ENCODE peak calls at places on chromosomes 2 and 18, in nine cellular contexts. One of them, this sample, is unnamed.

GRCh38 chr18:5546660-5547059 is 2.9 kb upstream of the EPB41L3 start:
- DNase-seq in posterior cingulate gyrus: peak
- DNase-seq in NCI-H1105 treated with DMSO at 0.1 percent for 48 hours: peak
- DNase-seq in HEK293T: peak
- DNase-seq in iPS-NIHi11: peak
- DNase-seq in T-helper 2 cell: no peak
- DNase-seq in MM.1S: no peak
- DNase-seq in COR-L47: peak
- DNase-seq in activated CD4-positive, CD25-positive, alpha-beta regulatory T cell treated with anti-CD3 and anti-CD28 coated beads, Interleukin-2, amount 50 U/mL, for 72 hours: no peak
- DNase-seq in this sample: peak

GRCh38 chr2:21096458-21096857 is 27.3 kb upstream of the TDRD15 start:
- DNase-seq in posterior cingulate gyrus: no peak
- DNase-seq in NCI-H1105 treated with DMSO at 0.1 percent for 48 hours: no peak
- DNase-seq in HEK293T: no peak
- DNase-seq in iPS-NIHi11: no peak
- DNase-seq in T-helper 2 cell: no peak
- DNase-seq in MM.1S: no peak
- DNase-seq in COR-L47: no peak
- DNase-seq in activated CD4-positive, CD25-positive, alpha-beta regulatory T cell treated with anti-CD3 and anti-CD28 coated beads, Interleukin-2, amount 50 U/mL, for 72 hours: no peak
- DNase-seq in this sample: no peak

GRCh38 chr2:190137561-190137960 is 75.0 kb upstream of the MSTN start:
- DNase-seq in posterior cingulate gyrus: no peak
- DNase-seq in NCI-H1105 treated with DMSO at 0.1 percent for 48 hours: no peak
- DNase-seq in HEK293T: no peak
- DNase-seq in iPS-NIHi11: no peak
- DNase-seq in T-helper 2 cell: no peak
- DNase-seq in MM.1S: no peak
- DNase-seq in COR-L47: no peak
- DNase-seq in activated CD4-positive, CD25-positive, alpha-beta regulatory T cell treated with anti-CD3 and anti-CD28 coated beads, Interleukin-2, amount 50 U/mL, for 72 hours: no peak
- DNase-seq in this sample: no peak

GRCh38 chr2:66173635-66174034 is 261.3 kb upstream of the MEIS1 start:
- DNase-seq in posterior cingulate gyrus: no peak
- DNase-seq in NCI-H1105 treated with DMSO at 0.1 percent for 48 hours: no peak
- DNase-seq in HEK293T: no peak
- DNase-seq in iPS-NIHi11: no peak
- DNase-seq in T-helper 2 cell: no peak
- DNase-seq in MM.1S: no peak
- DNase-seq in COR-L47: no peak
- DNase-seq in activated CD4-positive, CD25-positive, alpha-beta regulatory T cell treated with anti-CD3 and anti-CD28 coated beads, Interleukin-2, amount 50 U/mL, for 72 hours: no peak
- DNase-seq in this sample: no peak

GRCh38 chr2:1627628-1628371 is 116.5 kb downstream of the PXDN start:
- DNase-seq in posterior cingulate gyrus: peak
- DNase-seq in NCI-H1105 treated with DMSO at 0.1 percent for 48 hours: no peak
- DNase-seq in HEK293T: no peak
- DNase-seq in iPS-NIHi11: no peak
- DNase-seq in T-helper 2 cell: no peak
- DNase-seq in MM.1S: no peak
- DNase-seq in COR-L47: no peak
- DNase-seq in activated CD4-positive, CD25-positive, alpha-beta regulatory T cell treated with anti-CD3 and anti-CD28 coated beads, Interleukin-2, amount 50 U/mL, for 72 hours: no peak
- DNase-seq in this sample: no peak

GRCh38 chr18:44916429-44917183 is 235.9 kb downstream of the SETBP1 start:
- DNase-seq in posterior cingulate gyrus: no peak
- DNase-seq in NCI-H1105 treated with DMSO at 0.1 percent for 48 hours: no peak
- DNase-seq in HEK293T: no peak
- DNase-seq in iPS-NIHi11: no peak
- DNase-seq in T-helper 2 cell: no peak
- DNase-seq in MM.1S: no peak
- DNase-seq in COR-L47: no peak
- DNase-seq in activated CD4-positive, CD25-positive, alpha-beta regulatory T cell treated with anti-CD3 and anti-CD28 coated beads, Interleukin-2, amount 50 U/mL, for 72 hours: no peak
- DNase-seq in this sample: no peak

GRCh38 chr2:37851828-37852584 is 73.1 kb upstream of the RMDN2 start:
- DNase-seq in posterior cingulate gyrus: no peak
- DNase-seq in NCI-H1105 treated with DMSO at 0.1 percent for 48 hours: no peak
- DNase-seq in HEK293T: no peak
- DNase-seq in iPS-NIHi11: no peak
- DNase-seq in T-helper 2 cell: no peak
- DNase-seq in MM.1S: peak
- DNase-seq in COR-L47: no peak
- DNase-seq in activated CD4-positive, CD25-positive, alpha-beta regulatory T cell treated with anti-CD3 and anti-CD28 coated beads, Interleukin-2, amount 50 U/mL, for 72 hours: no peak
- DNase-seq in this sample: no peak

GRCh38 chr2:99621106-99621505 is 131.3 kb upstream of the REV1 start:
- DNase-seq in posterior cingulate gyrus: no peak
- DNase-seq in NCI-H1105 treated with DMSO at 0.1 percent for 48 hours: no peak
- DNase-seq in HEK293T: no peak
- DNase-seq in iPS-NIHi11: no peak
- DNase-seq in T-helper 2 cell: no peak
- DNase-seq in MM.1S: no peak
- DNase-seq in COR-L47: no peak
- DNase-seq in activated CD4-positive, CD25-positive, alpha-beta regulatory T cell treated with anti-CD3 and anti-CD28 coated beads, Interleukin-2, amount 50 U/mL, for 72 hours: no peak
- DNase-seq in this sample: no peak

GRCh38 chr2:169038338-169038757 is 7.2 kb upstream of the ABCB11 start:
- DNase-seq in posterior cingulate gyrus: no peak
- DNase-seq in NCI-H1105 treated with DMSO at 0.1 percent for 48 hours: no peak
- DNase-seq in HEK293T: no peak
- DNase-seq in iPS-NIHi11: no peak
- DNase-seq in T-helper 2 cell: no peak
- DNase-seq in MM.1S: no peak
- DNase-seq in COR-L47: no peak
- DNase-seq in activated CD4-positive, CD25-positive, alpha-beta regulatory T cell treated with anti-CD3 and anti-CD28 coated beads, Interleukin-2, amount 50 U/mL, for 72 hours: no peak
- DNase-seq in this sample: no peak

GRCh38 chr2:174745142-174745541 is 19.1 kb downstream of the CHRNA1 start:
- DNase-seq in posterior cingulate gyrus: no peak
- DNase-seq in NCI-H1105 treated with DMSO at 0.1 percent for 48 hours: no peak
- DNase-seq in HEK293T: no peak
- DNase-seq in iPS-NIHi11: no peak
- DNase-seq in T-helper 2 cell: no peak
- DNase-seq in MM.1S: no peak
- DNase-seq in COR-L47: no peak
- DNase-seq in activated CD4-positive, CD25-positive, alpha-beta regulatory T cell treated with anti-CD3 and anti-CD28 coated beads, Interleukin-2, amount 50 U/mL, for 72 hours: no peak
- DNase-seq in this sample: no peak

GRCh38 chr2:2564300-2565085 is 233.4 kb upstream of the MYT1L start:
- DNase-seq in posterior cingulate gyrus: no peak
- DNase-seq in NCI-H1105 treated with DMSO at 0.1 percent for 48 hours: peak
- DNase-seq in HEK293T: no peak
- DNase-seq in iPS-NIHi11: peak
- DNase-seq in T-helper 2 cell: no peak
- DNase-seq in MM.1S: no peak
- DNase-seq in COR-L47: no peak
- DNase-seq in activated CD4-positive, CD25-positive, alpha-beta regulatory T cell treated with anti-CD3 and anti-CD28 coated beads, Interleukin-2, amount 50 U/mL, for 72 hours: no peak
- DNase-seq in this sample: no peak

GRCh38 chr18:3540805-3541548 is 91.0 kb downstream of the TGIF1 start:
- DNase-seq in posterior cingulate gyrus: no peak
- DNase-seq in NCI-H1105 treated with DMSO at 0.1 percent for 48 hours: no peak
- DNase-seq in HEK293T: no peak
- DNase-seq in iPS-NIHi11: peak
- DNase-seq in T-helper 2 cell: no peak
- DNase-seq in MM.1S: no peak
- DNase-seq in COR-L47: no peak
- DNase-seq in activated CD4-positive, CD25-positive, alpha-beta regulatory T cell treated with anti-CD3 and anti-CD28 coated beads, Interleukin-2, amount 50 U/mL, for 72 hours: no peak
- DNase-seq in this sample: no peak

GRCh38 chr2:64402876-64403275 is 51.1 kb upstream of the LGALSL start:
- DNase-seq in posterior cingulate gyrus: no peak
- DNase-seq in NCI-H1105 treated with DMSO at 0.1 percent for 48 hours: no peak
- DNase-seq in HEK293T: no peak
- DNase-seq in iPS-NIHi11: no peak
- DNase-seq in T-helper 2 cell: no peak
- DNase-seq in MM.1S: no peak
- DNase-seq in COR-L47: no peak
- DNase-seq in activated CD4-positive, CD25-positive, alpha-beta regulatory T cell treated with anti-CD3 and anti-CD28 coated beads, Interleukin-2, amount 50 U/mL, for 72 hours: no peak
- DNase-seq in this sample: no peak